ENCODE peak calls at places on chromosome 13, in ten cellular contexts. G is CD8-positive, alpha-beta T cell; S is heart right ventricle; O is cardiac muscle cell; L is IMR-90; H is Peyer's patch; Q is ovary; P is endothelial cell of umbilical vein; B is upper lobe of left lung; C is thyroid gland. A is an unnamed sample. For H3K36me3, the result is how much of the 10 kb centered on the place peaks cover.

GRCh38 chr13:112752211-112752610 is 62.4 kb downstream of the ATP11A start:
- DNase-seq in G (no peak), S (no peak), O (no peak), L (no peak), H (no peak), Q (no peak), P (no peak), B (peak), C (no peak), A (no peak)

GRCh38 chr13:110338441-110339101 is 31.5 kb downstream of the COL4A2 start:
- DNase-seq in G (no peak), S (peak), O (peak), L (peak), H (no peak), Q (no peak), P (peak), B (no peak), C (peak), A (peak)

GRCh38 chr13:28867564-28867963 is 47.4 kb downstream of the MTUS2 start:
- DNase-seq in G (no peak), S (no peak), O (no peak), L (no peak), H (no peak), Q (no peak), P (no peak), B (no peak), C (no peak), A (no peak)

GRCh38 chr13:80463673-80464352 is 122.9 kb upstream of the SPRY2 start:
- DNase-seq in G (no peak), S (no peak), O (peak), L (no peak), H (no peak), Q (no peak), P (peak), B (no peak), C (peak), A (no peak)

GRCh38 chr13:33934343-33934742 is 116.4 kb downstream of the RFC3 start:
- DNase-seq in G (no peak), S (no peak), O (no peak), L (no peak), H (no peak), Q (no peak), P (no peak), B (no peak), C (no peak), A (no peak)

GRCh38 chr13:106602178-106602577 is 34.2 kb upstream of the ARGLU1 start:
- DNase-seq in G (no peak), S (no peak), O (no peak), L (no peak), H (no peak), Q (no peak), P (no peak), B (no peak), C (peak), A (no peak)

GRCh38 chr13:102399791-102400618 is 1.8 kb downstream of the FGF14 start:
- DNase-seq in G (peak), S (peak), O (no peak), L (no peak), H (no peak), Q (no peak), P (no peak), B (peak), C (no peak), A (no peak)

GRCh38 chr13:24141333-24141910 is 19.1 kb upstream of the SPATA13 start:
- DNase-seq in G (no peak), S (no peak), O (no peak), L (peak), H (no peak), Q (no peak), P (no peak), B (no peak), C (no peak), A (no peak)

GRCh38 chr13:98216135-98216565 is 39.1 kb upstream of the RNF113B start:
- DNase-seq in G (no peak), S (peak), O (peak), L (peak), H (no peak), Q (peak), P (peak), B (no peak), C (peak), A (peak)

GRCh38 chr13:99307648-99308339 is 595 bp upstream of the GPR183 start:
- DNase-seq in G (no peak), S (no peak), O (peak), L (peak), H (peak), Q (no peak), P (peak), B (no peak), C (peak), A (peak)

GRCh38 chr13:44141213-44141724 is 232.4 kb upstream of the SERP2 start:
- DNase-seq in G (no peak), S (no peak), O (peak), L (no peak), H (no peak), Q (peak), P (no peak), B (no peak), C (peak), A (no peak)

GRCh38 chr13:75633285-75633684 is 2.8 kb upstream of the LMO7 start:
- DNase-seq in G (no peak), S (no peak), O (peak), L (peak), H (no peak), Q (no peak), P (no peak), B (no peak), C (no peak), A (peak)

GRCh38 chr13:49543656-49544055 is 41.7 kb downstream of the RCBTB1 start:
- DNase-seq in G (no peak), S (no peak), O (no peak), L (no peak), H (no peak), Q (no peak), P (no peak), B (no peak), C (no peak), A (no peak)

GRCh38 chr13:49538404-49538803 is 42.7 kb downstream of the PHF11 start:
- DNase-seq in G (no peak), S (no peak), O (no peak), L (no peak), H (no peak), Q (no peak), P (no peak), B (no peak), C (no peak), A (no peak)

GRCh38 chr13:49539746-49540145 is 44.0 kb downstream of the PHF11 start:
- DNase-seq in G (no peak), S (no peak), O (no peak), L (no peak), H (no peak), Q (no peak), P (no peak), B (no peak), C (no peak), A (no peak)

GRCh38 chr13:49539313-49539712 is 43.6 kb downstream of the PHF11 start:
- DNase-seq in G (no peak), S (no peak), O (no peak), L (peak), H (no peak), Q (no peak), P (peak), B (no peak), C (no peak), A (no peak)

DNA sequence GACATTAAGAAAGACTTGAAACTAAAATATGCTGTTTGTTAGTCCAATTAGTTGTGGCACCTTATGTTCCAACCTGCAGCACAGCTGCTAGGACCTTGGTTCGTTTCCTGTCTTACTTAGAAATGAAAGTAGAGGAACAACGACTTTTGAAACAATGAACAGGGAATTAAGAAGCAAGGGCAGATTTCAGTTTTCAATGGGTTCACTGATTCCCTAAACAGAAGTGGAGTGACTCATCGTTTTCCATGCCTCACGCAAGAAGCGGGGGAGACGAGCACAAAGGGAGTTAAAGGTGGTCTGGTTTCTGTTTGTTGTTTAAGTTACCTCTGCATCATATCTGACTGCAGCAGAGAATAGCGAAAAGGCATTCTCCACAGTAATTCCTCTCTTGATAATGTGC is 44.8 kb downstream of the PHF11 start:
- DNase-seq in G (peak), S (no peak), O (peak), L (peak), H (no peak), Q (no peak), P (peak), B (no peak), C (no peak), A (no peak)
- H3K36me3 ChIP-seq in G (under half), S (half or more), O (under half), L (under half), H (under half), Q (under half), P (under half), B (under half), C (under half), A (under half)

GRCh38 chr13:61410669-61411297 is 4.9 kb downstream of the PCDH20 start:
- DNase-seq in G (no peak), S (no peak), O (peak), L (peak), H (no peak), Q (no peak), P (peak), B (no peak), C (no peak), A (no peak)
- TF ChIP-seq CTCF in G (no peak), S (peak), O (peak), L (peak), H (no peak), Q (no peak), P (peak), B (peak), C (peak), A (peak)

GRCh38 chr13:45482571-45483173 is 17.9 kb downstream of the COG3 start:
- DNase-seq in G (no peak), S (no peak), O (peak), L (peak), H (no peak), Q (no peak), P (peak), B (no peak), C (no peak), A (no peak)
- H3K36me3 ChIP-seq in G (under half), S (half or more), O (under half), L (under half), H (under half), Q (under half), P (under half), B (under half), C (under half), A (under half)

GRCh38 chr13:41196011-41196410 is 1.6 kb upstream of the KBTBD7 start:
- DNase-seq in G (no peak), S (no peak), O (no peak), L (no peak), H (no peak), Q (no peak), P (no peak), B (no peak), C (no peak), A (no peak)

GRCh38 chr13:41199061-41199460 is 4.7 kb upstream of the KBTBD7 start:
- DNase-seq in G (no peak), S (no peak), O (no peak), L (no peak), H (no peak), Q (no peak), P (no peak), B (no peak), C (no peak), A (no peak)

GRCh38 chr13:41193919-41194824 is at the start of gene KBTBD7:
- DNase-seq in G (peak), S (peak), O (peak), L (peak), H (peak), Q (peak), P (peak), B (peak), C (peak), A (peak)

GRCh38 chr13:41199526-41199925 is 5.2 kb upstream of the KBTBD7 start:
- DNase-seq in G (no peak), S (no peak), O (no peak), L (no peak), H (no peak), Q (no peak), P (no peak), B (no peak), C (no peak), A (no peak)

DNA sequence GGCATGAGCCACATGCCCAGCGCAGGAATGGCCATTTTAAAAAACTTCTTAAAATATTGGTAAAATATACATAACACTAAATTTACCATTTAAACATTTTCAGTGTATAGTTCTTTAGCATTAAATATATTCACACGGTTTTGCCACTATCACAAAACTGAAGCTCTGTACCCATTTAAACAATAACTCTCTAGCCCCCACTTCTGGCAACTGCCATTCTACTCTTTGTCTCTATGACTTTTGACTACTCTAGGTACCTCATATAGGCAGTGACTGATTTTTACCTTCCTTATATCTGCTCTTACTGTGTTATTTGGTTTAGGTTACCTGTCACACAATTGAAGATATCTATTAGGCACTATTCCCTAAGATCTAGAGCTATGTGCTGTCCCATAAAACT is 2.3 kb upstream of the KBTBD7 start:
- DNase-seq in G (no peak), S (no peak), O (peak), L (no peak), H (no peak), Q (no peak), P (no peak), B (no peak), C (no peak), A (no peak)
- TF ChIP-seq CTCF in G (no peak), S (no peak), O (peak), L (peak), H (no peak), Q (no peak), P (no peak), B (no peak), C (no peak), A (peak)

GRCh38 chr13:19674898-19675297 is 41.4 kb downstream of the MPHOSPH8 start:
- DNase-seq in G (no peak), S (no peak), O (no peak), L (no peak), H (no peak), Q (no peak), P (no peak), B (no peak), C (no peak), A (no peak)
- H3K36me3 ChIP-seq in G (under half), S (half or more), O (half or more), L (under half), H (under half), Q (under half), P (under half), B (under half), C (under half), A (under half)

GRCh38 chr13:52669677-52670076 is 17.0 kb downstream of the SUGT1 start:
- DNase-seq in G (no peak), S (no peak), O (no peak), L (no peak), H (no peak), Q (no peak), P (no peak), B (no peak), C (no peak), A (no peak)
- TF ChIP-seq CTCF in G (no peak), S (no peak), O (no peak), L (no peak), H (no peak), Q (no peak), P (no peak), B (no peak), C (no peak), A (no peak)

DNA sequence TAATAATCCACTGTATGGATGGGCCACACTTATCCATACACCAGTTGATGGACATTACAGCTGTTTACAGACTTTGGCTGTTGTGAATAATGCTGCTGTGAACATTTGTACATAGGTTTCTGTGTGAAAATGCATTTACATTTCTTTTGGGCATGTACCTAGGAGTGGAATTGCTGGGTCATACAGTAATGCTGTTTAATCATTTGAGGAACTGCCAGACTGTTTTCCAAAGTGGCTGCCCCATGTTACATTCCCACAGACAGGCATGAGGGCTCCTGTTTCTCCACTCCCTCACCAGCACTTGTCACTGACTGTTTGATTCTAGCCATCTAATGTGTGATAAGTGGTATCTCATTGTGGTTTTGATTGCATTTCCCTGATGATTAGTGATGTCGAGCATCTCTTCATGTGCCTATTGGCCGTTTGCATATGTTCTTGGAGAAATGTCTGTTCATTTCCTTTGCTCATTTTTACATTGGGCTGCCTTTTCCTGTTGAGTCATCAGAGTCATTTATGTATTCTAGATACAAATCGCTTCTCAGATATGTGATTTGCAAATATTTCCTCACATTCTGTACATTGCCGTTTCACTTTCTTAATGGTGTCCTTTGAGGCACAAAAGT is 12.8 kb downstream of the TMEM255B start:
- DNase-seq in G (no peak), S (no peak), O (peak), L (peak), H (peak), Q (no peak), P (peak), B (no peak), C (no peak), A (no peak)
- H3K36me3 ChIP-seq in G (under half), S (under half), O (under half), L (under half), H (under half), Q (under half), P (under half), B (under half), C (under half), A (under half)